ENCODE peak calls at places on chromosomes 3 and 15, in four cellular contexts. R is GM13977; P is activated CD8-positive, alpha-beta T cell treated with anti-CD3 and anti-CD28 coated beads for 36 hours; H is astrocyte of the spinal cord. Q is an unnamed sample.

GRCh38 chr15:66188464-66188863 is 65.1 kb downstream of the MEGF11 start:
- DNase-seq in P (no peak), H (no peak), R (no peak), Q (no peak)

GRCh38 chr3:165491487-165491886 is 295.3 kb upstream of the SLITRK3 start:
- DNase-seq in R (no peak), P (no peak), H (no peak), Q (no peak)

GRCh38 chr3:13082677-13083076 is 9.4 kb upstream of the IQSEC1 start:
- DNase-seq in R (no peak), P (no peak), H (no peak), Q (no peak)

GRCh38 chr3:11805716-11806115 is 41.0 kb downstream of the TAMM41 start:
- DNase-seq in H (no peak), P (no peak), R (no peak), Q (no peak)

GRCh38 chr3:56681963-56682457 is 1.1 kb downstream of the TASOR start:
- DNase-seq in H (no peak), P (no peak), R (peak; percentile 21), Q (no peak)

GRCh38 chr15:91318976-91319714 is 219.1 kb downstream of the SV2B start:
- DNase-seq in R (no peak), H (no peak), P (no peak), Q (no peak)

GRCh38 chr3:20137642-20138041 is 48.4 kb downstream of the SGO1 start:
- DNase-seq in R (no peak), H (no peak), P (no peak), Q (no peak)

GRCh38 chr3:30934208-30934550 is 39.7 kb upstream of the GADL1 start:
- DNase-seq in P (peak; percentile 6), R (peak; percentile 6), H (peak; percentile 66), Q (no peak)

GRCh38 chr3:171566803-171567422 is 106.7 kb upstream of the TNIK start:
- DNase-seq in R (peak; percentile 51), P (no peak), H (peak; percentile 54), Q (peak; percentile 56)

GRCh38 chr3:171564723-171565122 is 104.5 kb upstream of the TNIK start:
- DNase-seq in R (no peak), P (no peak), H (no peak), Q (no peak)

GRCh38 chr3:171565671-171566070 is 105.5 kb upstream of the TNIK start:
- DNase-seq in P (no peak), H (no peak), R (no peak), Q (no peak)

GRCh38 chr3:171565133-171565532 is 104.9 kb upstream of the TNIK start:
- DNase-seq in R (no peak), H (no peak), P (no peak), Q (no peak)

GRCh38 chr3:171569571-171570132 is 109.4 kb upstream of the TNIK start:
- DNase-seq in P (no peak), H (no peak), R (no peak), Q (no peak)
- TF ChIP-seq CTCF in P (no peak), H (no peak), R (no peak), Q (no peak)

DNA sequence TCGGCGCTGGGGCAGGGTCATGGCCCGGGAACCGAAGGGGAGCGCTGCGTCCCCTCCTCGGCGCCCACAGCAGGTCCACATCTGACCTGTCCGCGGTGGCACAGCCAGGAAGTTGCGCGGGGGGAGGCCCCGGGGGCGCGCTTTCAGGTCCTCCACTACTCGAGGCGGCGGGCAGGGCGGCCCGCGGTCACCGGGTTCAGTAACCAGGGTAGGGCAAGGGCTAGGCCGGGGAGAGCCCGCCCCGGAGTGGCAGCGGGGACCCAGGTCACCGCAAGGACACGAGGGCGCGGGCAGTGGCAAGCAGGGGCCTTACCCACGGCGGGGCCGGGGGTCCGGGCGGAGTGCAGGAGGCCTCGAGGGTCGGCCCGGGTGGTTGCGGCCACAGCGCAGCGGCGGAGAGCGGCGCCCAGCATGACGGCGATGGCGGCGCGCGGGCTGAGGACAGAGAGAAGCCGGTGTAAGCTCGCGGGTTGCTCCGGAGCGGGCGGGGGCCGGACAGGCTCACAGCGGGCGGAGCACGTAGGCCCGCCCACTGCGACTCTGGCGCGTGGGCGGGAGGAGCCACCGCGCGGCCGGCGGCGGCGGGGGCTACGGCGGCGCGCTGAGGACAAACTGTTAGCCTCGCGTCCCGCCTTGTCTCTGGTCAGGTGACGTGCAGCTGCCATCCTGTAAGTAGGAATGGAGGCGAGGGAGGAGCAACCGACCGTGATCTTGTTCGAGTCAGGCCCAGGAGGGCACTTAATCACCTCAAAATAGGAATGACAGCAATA is at the start of gene COX5A:
- DNase-seq in H (peak; percentile 98), P (peak; percentile 95), R (peak; percentile 94), Q (peak; percentile 95)
- TF ChIP-seq CTCF in H (no peak), P (no peak), R (peak; percentile 4), Q (no peak)

DNA sequence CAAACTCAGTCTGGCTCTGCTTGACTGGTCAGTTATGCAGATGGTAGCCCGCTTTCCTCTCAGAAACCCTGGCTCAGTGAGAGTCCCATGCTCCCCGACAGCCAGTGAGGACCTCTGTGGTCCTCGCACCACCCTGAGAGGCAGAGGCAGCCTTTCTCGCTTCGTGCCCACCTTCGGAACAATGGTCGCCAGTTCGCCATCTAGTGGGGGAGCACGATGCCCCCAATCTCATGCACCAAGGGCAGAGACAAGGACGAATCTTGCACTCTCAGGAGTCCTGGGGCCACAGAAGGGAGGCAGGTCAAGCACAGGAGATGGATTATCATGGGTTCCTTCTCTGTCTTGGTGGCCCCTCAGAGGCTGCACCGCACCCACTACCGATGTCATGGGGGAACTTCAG is 75.2 kb downstream of the RHCG start:
- DNase-seq in H (no peak), R (no peak), P (no peak), Q (no peak)
- TF ChIP-seq CTCF in H (peak; percentile 1), R (peak; percentile 17), P (no peak), Q (no peak)

GRCh38 chr3:46706771-46707582 is 5.8 kb downstream of the TMIE start:
- DNase-seq in P (no peak), H (no peak), R (no peak), Q (no peak)
- TF ChIP-seq CTCF in P (no peak), H (no peak), R (no peak), Q (no peak)

GRCh38 chr15:56886878-56887781 is 31.3 kb upstream of the TCF12 start:
- DNase-seq in R (peak; percentile 90), P (peak; percentile 80), H (peak; percentile 97), Q (peak; percentile 91)
- TF ChIP-seq CTCF in R (no peak), P (no peak), H (no peak), Q (no peak)

Q was measured in GM10248.